ENCODE peak calls at places on chromosomes 4 and X, in ten cellular contexts. A, Q, V, K, I, J, Z, M, G and X are unnamed samples.

GRCh38 chr4:145957307-145957706 is 18.7 kb upstream of the ZNF827 start:
- DNase-seq in G (no peak), I (no peak), Z (no peak), A (no peak), K (no peak), V (no peak), Q (no peak), M (peak; percentile 43), J (no peak), X (no peak)

GRCh38 chr4:47852121-47852520 is 14.3 kb upstream of the CORIN start:
- DNase-seq in Q (no peak), Z (no peak), V (no peak), J (no peak), K (peak; percentile 18), A (no peak), G (no peak), I (no peak), M (peak; percentile 97), X (no peak)

GRCh38 chrX:129737921-129738320 is 858 bp upstream of the XPNPEP2 start:
- DNase-seq in K (peak; percentile 63), J (no peak), M (peak; percentile 65), A (no peak), Q (no peak), G (no peak), Z (no peak), I (no peak), V (no peak), X (no peak)

GRCh38 chr4:116358633-116359222 is 726.6 kb downstream of the TRAM1L1 start:
- DNase-seq in I (peak; percentile 4), A (peak; percentile 69), G (peak; percentile 43), V (no peak), M (peak; percentile 83), K (peak; percentile 73), Q (no peak), J (no peak), Z (peak; percentile 68), X (peak; percentile 21)

GRCh38 chr4:139301821-139302611 is at the start of gene NDUFC1:
- DNase-seq in V (peak; percentile 51), A (peak; percentile 76), M (peak; percentile 61), Q (peak; percentile 29), K (peak; percentile 64), Z (no peak), I (peak; percentile 50), G (peak; percentile 60), J (peak; percentile 59), X (peak; percentile 43)

GRCh38 chrX:102599084-102599949 is at the start of gene ARMCX5:
- DNase-seq in J (peak; percentile 81), K (peak; percentile 94), Z (peak; percentile 62), A (peak; percentile 77), I (peak; percentile 41), G (peak; percentile 39), M (peak; percentile 90), V (peak; percentile 55), Q (peak; percentile 87), X (peak; percentile 74)

GRCh38 chrX:30865020-30865419 is 24.0 kb downstream of the TAB3 start:
- DNase-seq in Q (no peak), Z (no peak), I (no peak), V (no peak), A (no peak), G (no peak), K (peak; percentile 20), M (peak; percentile 20), J (no peak), X (no peak)

GRCh38 chr4:67575232-67575888 is 16.8 kb downstream of the STAP1 start:
- DNase-seq in A (no peak), Q (no peak), K (no peak), G (peak; percentile 49), J (no peak), M (peak; percentile 74), I (no peak), V (no peak), Z (peak; percentile 37), X (no peak)

GRCh38 chr4:8774071-8774470 is 97.6 kb downstream of the HMX1 start:
- DNase-seq in Z (no peak), K (no peak), I (no peak), Q (no peak), J (no peak), V (no peak), A (no peak), G (no peak), M (no peak), X (no peak)

GRCh38 chrX:38959736-38960534 is 158.7 kb downstream of the MID1IP1 start:
- DNase-seq in V (no peak), I (no peak), Q (no peak), G (no peak), Z (no peak), A (no peak), K (no peak), J (no peak), M (peak; percentile 2), X (no peak)

GRCh38 chr4:138037716-138038115 is 204.4 kb downstream of the SLC7A11 start:
- DNase-seq in K (peak; percentile 12), Q (no peak), Z (no peak), V (no peak), J (no peak), I (no peak), M (peak; percentile 62), A (no peak), G (no peak), X (no peak)